ENCODE peak calls at places on chromosomes 11 and 22, in five cellular contexts. S is Kasumi-1; J is uterus; Y is AG09319; H is CD4-positive, alpha-beta memory T cell. D is an unnamed sample.

GRCh38 chr11:69808708-69809107 is 10.5 kb downstream of the FGF3 start:
- DNase-seq in H (no peak), S (no peak), J (no peak), Y (no peak), D (no peak)

GRCh38 chr22:27241430-27242110 is 560.0 kb downstream of the MN1 start:
- DNase-seq in J (no peak), S (no peak), H (no peak), Y (no peak), D (peak; percentile 30)

GRCh38 chr11:134317103-134317502 is 14.7 kb upstream of the GLB1L2 start:
- DNase-seq in S (no peak), H (no peak), J (no peak), Y (no peak), D (no peak)

GRCh38 chr11:2521681-2522630 is 77.1 kb downstream of the KCNQ1 start:
- DNase-seq in H (no peak), Y (no peak), S (no peak), J (peak; percentile 9), D (peak; percentile 15)

GRCh38 chr11:64996710-64997380 is at the start of gene BATF2:
- DNase-seq in J (peak; percentile 51), Y (peak; percentile 41), S (peak; percentile 13), H (no peak), D (peak; percentile 80)

GRCh38 chr22:44542561-44543222 is 44.7 kb upstream of the RTL6 start:
- DNase-seq in H (no peak), Y (no peak), J (no peak), S (no peak), D (no peak)

GRCh38 chr11:12455938-12456337 is 78.6 kb downstream of the PARVA start:
- DNase-seq in Y (no peak), S (no peak), H (no peak), J (peak; percentile 23), D (no peak)

GRCh38 chr22:36873614-36874308 is 13.0 kb downstream of the NCF4 start:
- DNase-seq in Y (peak; percentile 22), H (peak; percentile 25), S (peak; percentile 71), J (peak; percentile 46), D (peak; percentile 44)

GRCh38 chr11:113901141-113901540 is 3.5 kb upstream of the HTR3B start:
- DNase-seq in Y (no peak), H (no peak), S (no peak), J (no peak), D (no peak)

GRCh38 chr11:2211113-2211971 is 39.7 kb upstream of the TH start:
- DNase-seq in Y (no peak), J (peak; percentile 3), H (no peak), S (no peak), D (no peak)

GRCh38 chr11:93529707-93530467 is 13.3 kb downstream of the SMCO4 start:
- DNase-seq in H (no peak), Y (no peak), J (no peak), S (no peak), D (peak; percentile 54)

GRCh38 chr11:110337570-110338193 is 41.3 kb upstream of the RDX start:
- DNase-seq in Y (no peak), J (no peak), S (no peak), H (no peak), D (no peak)

GRCh38 chr22:50459016-50459415 is 15.8 kb downstream of the SBF1 start:
- DNase-seq in Y (no peak), H (no peak), S (no peak), J (no peak), D (no peak)

D was measured in heart left ventricle.